ENCODE peak calls at places on chromosomes 16 and 17, in nine cellular contexts. S is activated effector memory CD4-positive, alpha-beta T cell treated with anti-CD3 and anti-CD28 coated beads, Interleukin-2, amount 50 U/mL, for 16 hours; K is stimulated activated CD4-positive, alpha-beta T cell treated with anti-CD3 and anti-CD28 coated beads, Interleukin-2, amount 100 ng/mL, for 48 hours; Y is H54; F is neuronal stem cell; I is heart right ventricle; M is activated T-cell treated with anti-CD3 and anti-CD28 coated beads, Interleukin-2, amount 50 U/mL, for 72 hours; V is HCEC 1CT; G is GM13976. J is an unnamed sample.

GRCh38 chr17:72254808-72255449 is 134.1 kb downstream of the SOX9 start:
- DNase-seq in S (no peak), K (no peak), Y (no peak), F (no peak), I (no peak), M (no peak), V (peak), G (no peak), J (no peak)

GRCh38 chr17:8041249-8041928 is 2.5 kb downstream of the ALOX15B start:
- DNase-seq in S (peak), K (no peak), Y (peak), F (peak), I (no peak), M (peak), V (peak), G (peak), J (peak)

GRCh38 chr16:63983401-63983800 is 1138.5 kb downstream of the CDH11 start:
- DNase-seq in S (no peak), K (no peak), Y (no peak), F (no peak), I (no peak), M (no peak), V (no peak), G (no peak), J (no peak)

GRCh38 chr17:20059728-20060188 is 50.6 kb downstream of the SPECC1 start:
- DNase-seq in S (no peak), K (no peak), Y (peak), F (no peak), I (no peak), M (no peak), V (no peak), G (peak), J (no peak)

GRCh38 chr17:55577687-55578086 is 66.4 kb upstream of the SMIM36 start:
- DNase-seq in S (peak), K (peak), Y (peak), F (no peak), I (peak), M (peak), V (no peak), G (no peak), J (no peak)

GRCh38 chr16:77499373-77500285 is 64.8 kb upstream of the ADAMTS18 start:
- DNase-seq in S (no peak), K (no peak), Y (peak), F (no peak), I (peak), M (no peak), V (peak), G (no peak), J (no peak)

GRCh38 chr17:62792122-62792800 is 15.9 kb downstream of the MARCHF10 start:
- DNase-seq in S (no peak), K (no peak), Y (peak), F (no peak), I (no peak), M (no peak), V (peak), G (no peak), J (no peak)

GRCh38 chr17:50518265-50519023 is 10.2 kb downstream of the MYCBPAP start:
- DNase-seq in S (no peak), K (no peak), Y (no peak), F (no peak), I (no peak), M (no peak), V (no peak), G (no peak), J (no peak)

GRCh38 chr16:23754594-23755483 is at the start of gene CHP2:
- DNase-seq in S (no peak), K (no peak), Y (no peak), F (no peak), I (peak), M (peak), V (no peak), G (peak), J (peak)

GRCh38 chr17:78438694-78439325 is 60.4 kb downstream of the PGS1 start:
- DNase-seq in S (no peak), K (no peak), Y (no peak), F (no peak), I (no peak), M (no peak), V (no peak), G (no peak), J (no peak)

GRCh38 chr16:70151391-70151790 is 22.2 kb upstream of the CLEC18C start:
- DNase-seq in S (no peak), K (no peak), Y (no peak), F (no peak), I (no peak), M (no peak), V (no peak), G (peak), J (no peak)

GRCh38 chr16:85988723-85989313 is 89.9 kb downstream of the IRF8 start:
- DNase-seq in S (no peak), K (no peak), Y (no peak), F (no peak), I (no peak), M (peak), V (no peak), G (peak), J (no peak)

GRCh38 chr17:57629470-57629869 is 115.6 kb downstream of the CCDC182 start:
- DNase-seq in S (no peak), K (no peak), Y (no peak), F (no peak), I (no peak), M (no peak), V (no peak), G (peak), J (no peak)

GRCh38 chr16:1645914-1646525 is 32.1 kb upstream of the JPT2 start:
- DNase-seq in S (peak), K (peak), Y (peak), F (no peak), I (no peak), M (peak), V (no peak), G (no peak), J (no peak)

GRCh38 chr17:3923466-3924190 is 7.4 kb upstream of the P2RX1 start:
- DNase-seq in S (no peak), K (no peak), Y (no peak), F (no peak), I (no peak), M (no peak), V (no peak), G (no peak), J (no peak)

GRCh38 chr17:79970576-79971068 is 65.0 kb downstream of the TBC1D16 start:
- DNase-seq in S (peak), K (peak), Y (peak), F (no peak), I (no peak), M (peak), V (no peak), G (no peak), J (peak)

J was measured in NCI-H82.